ENCODE peak calls at places on chromosomes 1 and 21, in four cellular contexts. F is neural progenitor cell, D is PC-3, U is kidney. B is an unnamed sample.

GRCh38 chr1:158586942-158587341 is 7.2 kb upstream of the OR10X1 start:
- DNase-seq in F (peak; percentile 5), U (no peak), D (no peak), B (no peak)

GRCh38 chr1:13619909-13620308 is 36.3 kb downstream of the PDPN start:
- DNase-seq in U (no peak), D (no peak), F (no peak), B (no peak)

GRCh38 chr1:173666646-173667045 is 3.0 kb downstream of the ANKRD45 start:
- DNase-seq in D (peak; percentile 95), F (no peak), U (no peak), B (no peak)

GRCh38 chr1:55929652-55930051 is 649.7 kb downstream of the PLPP3 start:
- DNase-seq in F (no peak), U (no peak), D (no peak), B (no peak)

GRCh38 chr1:79105499-79105898 is 99.0 kb upstream of the ADGRL4 start:
- DNase-seq in D (no peak), F (no peak), U (no peak), B (no peak)

GRCh38 chr1:155301342-155301841 is at the start of gene PKLR:
- DNase-seq in U (no peak), F (no peak), D (no peak), B (no peak)

GRCh38 chr1:109628540-109629321 is 9.1 kb downstream of the AMPD2 start:
- DNase-seq in F (no peak), D (peak; percentile 49), U (peak; percentile 66), B (no peak)

GRCh38 chr1:202279806-202280205 is 61.9 kb downstream of the UBE2T start:
- DNase-seq in F (no peak), D (peak; percentile 9), U (no peak), B (no peak)

GRCh38 chr1:93616996-93617669 is 64.5 kb downstream of the BCAR3 start:
- DNase-seq in F (no peak), U (no peak), D (no peak), B (peak; percentile 40)

GRCh38 chr1:96309783-96310182 is 411.8 kb upstream of the PTBP2 start:
- DNase-seq in D (peak; percentile 80), F (no peak), U (no peak), B (no peak)

GRCh38 chr1:179707406-179707805 is 35.7 kb upstream of the FAM163A start:
- DNase-seq in D (no peak), F (no peak), U (no peak), B (no peak)

GRCh38 chr1:214958491-214958890 is 124.0 kb upstream of the KCNK2 start:
- DNase-seq in U (no peak), F (no peak), D (no peak), B (no peak)

GRCh38 chr1:54008876-54009275 is 9.1 kb downstream of the LDLRAD1 start:
- DNase-seq in D (no peak), U (peak; percentile 63), F (no peak), B (no peak)

GRCh38 chr1:117803318-117803717 is 126.1 kb downstream of the GDAP2 start:
- DNase-seq in F (no peak), D (no peak), U (no peak), B (no peak)

GRCh38 chr1:191320062-191320461 is 838.2 kb upstream of the RGS18 start:
- DNase-seq in D (no peak), U (no peak), F (no peak), B (no peak)

GRCh38 chr1:15176120-15176519 is 22.6 kb downstream of the TMEM51 start:
- DNase-seq in U (no peak), D (no peak), F (no peak), B (no peak)

GRCh38 chr1:177615251-177615650 is 354.6 kb downstream of the SEC16B start:
- DNase-seq in U (no peak), D (peak; percentile 73), F (no peak), B (no peak)

DNA sequence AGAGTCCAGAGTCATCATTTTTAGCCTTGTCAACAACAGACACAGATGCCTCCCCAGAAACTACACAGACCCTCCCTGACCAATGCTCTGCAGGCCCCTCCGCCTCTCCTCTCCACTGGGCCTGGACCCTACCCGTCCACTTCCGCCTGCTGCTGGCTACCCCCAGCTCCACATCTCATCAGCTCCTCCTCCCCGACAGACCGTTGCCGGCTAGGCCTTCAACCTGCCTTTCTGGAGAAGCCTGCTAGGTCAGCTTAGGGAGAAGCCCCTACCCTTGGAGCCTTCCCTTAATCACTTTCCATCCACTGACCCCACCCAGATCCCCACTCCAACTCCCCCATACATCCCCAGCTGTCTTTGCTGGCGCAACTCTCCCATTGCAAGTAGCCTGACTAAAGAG is 1.4 kb downstream of the TRIM17 start:
- DNase-seq in D (no peak), F (no peak), U (no peak), B (no peak)
- H3K27ac ChIP-seq in D (no peak overlapping the region), F (no peak overlapping the region), U (no peak overlapping the region), B (peak overlapping the region; percentile 74)

GRCh38 chr1:7117599-7118281 is 332.5 kb downstream of the CAMTA1 start:
- DNase-seq in F (peak; percentile 64), U (peak; percentile 83), D (no peak), B (no peak)
- H3K27ac ChIP-seq in F (peak overlapping the region; percentile 71), U (no peak overlapping the region), D (no peak overlapping the region), B (no peak overlapping the region)

DNA sequence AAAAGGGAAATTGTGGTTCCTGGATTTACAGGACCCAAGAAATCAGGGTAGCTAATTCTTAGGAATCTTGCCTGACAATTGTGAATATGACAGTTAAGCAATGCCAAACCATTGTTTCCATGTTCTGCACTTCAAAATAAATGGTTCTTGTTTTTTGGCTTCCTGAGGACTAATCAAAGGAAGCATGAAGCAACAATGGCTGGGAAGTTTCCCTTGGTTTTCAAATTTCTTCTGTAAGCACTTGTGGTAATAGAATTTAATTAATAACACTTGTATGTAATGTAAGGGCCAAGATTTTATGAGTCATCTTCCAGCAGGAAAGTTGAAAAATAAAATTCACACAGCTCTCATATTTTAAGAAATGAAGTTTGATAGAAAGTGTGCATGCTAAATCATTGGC is 31.7 kb downstream of the JAM2 start:
- DNase-seq in F (no peak), D (no peak), U (no peak), B (no peak)
- H3K27ac ChIP-seq in F (no peak overlapping the region), D (no peak overlapping the region), U (no peak overlapping the region), B (no peak overlapping the region)

DNA sequence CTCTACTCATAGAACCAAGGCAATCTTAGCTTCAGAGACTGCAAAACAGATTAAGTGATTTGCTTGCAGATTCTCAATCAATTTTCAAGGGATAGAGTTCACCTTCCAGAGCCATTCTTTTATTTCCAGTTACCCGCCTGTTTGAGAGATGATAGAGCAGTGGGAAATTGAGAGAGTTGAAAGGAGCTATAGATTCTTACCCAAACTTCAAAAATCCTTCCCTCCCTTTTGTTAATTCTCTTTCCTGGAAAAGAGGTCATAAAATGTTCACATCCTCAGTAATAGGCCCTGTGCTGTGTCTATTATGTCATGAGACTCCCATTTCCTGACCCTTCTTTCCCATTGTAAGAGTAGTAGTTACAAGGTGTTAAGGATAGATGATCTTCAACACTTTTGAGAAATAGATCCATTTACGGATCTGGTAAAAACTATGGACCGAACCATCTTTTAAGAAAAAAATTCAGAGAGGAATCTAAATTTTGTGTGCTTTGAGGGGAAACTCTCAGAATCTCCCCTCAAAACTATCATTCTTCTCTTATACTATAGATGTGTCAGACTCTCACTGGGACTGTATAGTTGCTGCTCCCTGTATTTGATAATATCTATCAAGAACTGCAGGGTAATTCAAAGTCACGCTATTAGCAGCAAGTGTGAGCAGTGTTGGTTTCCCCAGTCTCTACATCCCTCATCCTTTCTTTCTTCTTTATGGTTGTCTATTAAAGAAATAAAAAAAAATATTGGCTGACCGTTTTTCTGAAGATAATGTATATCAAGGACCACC is 8.0 kb downstream of the RGS4 start:
- DNase-seq in F (no peak), D (no peak), U (no peak), B (no peak)
- H3K27ac ChIP-seq in F (no peak overlapping the region), D (no peak overlapping the region), U (no peak overlapping the region), B (no peak overlapping the region)

DNA sequence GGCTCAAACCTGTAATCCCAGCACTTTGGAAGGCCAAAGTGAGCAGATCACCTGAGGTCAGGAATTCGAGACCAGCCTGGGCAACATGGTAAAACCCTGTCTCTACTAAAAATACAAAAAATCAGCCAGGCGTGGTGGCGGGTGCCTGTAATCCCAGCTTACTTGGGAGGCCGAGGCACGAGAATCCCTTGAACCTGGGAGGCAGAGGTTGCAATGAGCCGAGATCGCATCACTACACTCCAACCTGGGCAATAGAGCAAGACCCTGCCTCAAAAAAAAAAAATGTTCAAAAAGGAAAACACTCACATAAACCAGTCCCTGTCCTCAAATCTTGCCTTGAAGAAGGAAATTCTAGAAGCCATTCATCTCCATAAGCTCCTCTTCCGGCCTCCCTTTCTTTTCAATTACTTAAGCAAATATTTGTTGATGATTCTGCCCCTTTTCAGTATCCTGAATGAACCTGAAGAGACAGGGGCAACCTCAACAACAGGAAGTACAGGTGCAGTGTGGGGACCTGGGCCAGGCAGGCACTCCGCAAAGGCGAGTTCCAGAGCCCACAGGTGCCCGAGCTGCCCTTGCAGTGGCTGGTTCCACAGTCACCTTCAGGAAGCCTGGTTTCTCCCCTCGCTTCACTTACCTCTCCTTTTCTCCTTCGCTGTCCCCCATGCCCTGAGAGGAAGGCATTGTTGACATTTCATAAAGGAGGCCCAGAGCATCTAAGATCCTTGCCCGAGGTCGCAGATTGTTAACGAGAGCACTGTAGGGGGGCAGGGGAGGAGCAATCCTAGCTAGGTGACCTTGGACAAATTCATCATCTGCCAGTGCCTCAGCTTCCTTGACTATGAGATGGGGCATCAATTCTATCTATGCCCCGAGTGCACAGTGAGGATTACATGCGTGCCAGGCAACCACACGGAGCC is 8.9 kb upstream of the LEFTY1 start:
- DNase-seq in U (no peak), F (no peak), D (peak; percentile 31), B (no peak)
- H3K27ac ChIP-seq in U (no peak overlapping the region), F (no peak overlapping the region), D (peak overlapping the region; percentile 59), B (no peak overlapping the region)

DNA sequence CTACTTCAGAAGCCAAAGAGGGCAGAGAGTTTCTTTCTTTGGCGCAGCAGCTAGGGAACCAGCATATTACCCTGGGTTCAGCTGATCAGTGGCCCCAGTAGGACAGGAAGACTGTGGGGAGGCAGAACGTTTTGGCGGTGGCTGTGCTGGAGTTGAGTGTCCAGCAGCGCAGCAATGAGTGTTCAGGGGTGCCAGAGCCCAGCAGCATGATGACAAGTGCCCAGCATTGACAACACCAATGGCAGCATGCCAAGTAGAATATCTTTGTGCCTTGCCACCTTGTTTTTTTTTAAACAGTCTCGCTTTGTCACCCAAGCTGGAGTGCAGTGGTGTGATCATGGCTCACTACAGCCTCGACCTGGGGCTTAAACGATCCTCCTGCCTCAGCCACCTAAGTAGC is 106.7 kb upstream of the CDC42BPA start:
- DNase-seq in U (no peak), F (no peak), D (no peak), B (no peak)
- H3K27ac ChIP-seq in U (no peak overlapping the region), F (no peak overlapping the region), D (no peak overlapping the region), B (no peak overlapping the region)

GRCh38 chr1:233090706-233091494 is 140.5 kb downstream of the NTPCR start:
- DNase-seq in U (no peak), F (no peak), D (no peak), B (no peak)
- H3K27ac ChIP-seq in U (no peak overlapping the region), F (no peak overlapping the region), D (no peak overlapping the region), B (no peak overlapping the region)

DNA sequence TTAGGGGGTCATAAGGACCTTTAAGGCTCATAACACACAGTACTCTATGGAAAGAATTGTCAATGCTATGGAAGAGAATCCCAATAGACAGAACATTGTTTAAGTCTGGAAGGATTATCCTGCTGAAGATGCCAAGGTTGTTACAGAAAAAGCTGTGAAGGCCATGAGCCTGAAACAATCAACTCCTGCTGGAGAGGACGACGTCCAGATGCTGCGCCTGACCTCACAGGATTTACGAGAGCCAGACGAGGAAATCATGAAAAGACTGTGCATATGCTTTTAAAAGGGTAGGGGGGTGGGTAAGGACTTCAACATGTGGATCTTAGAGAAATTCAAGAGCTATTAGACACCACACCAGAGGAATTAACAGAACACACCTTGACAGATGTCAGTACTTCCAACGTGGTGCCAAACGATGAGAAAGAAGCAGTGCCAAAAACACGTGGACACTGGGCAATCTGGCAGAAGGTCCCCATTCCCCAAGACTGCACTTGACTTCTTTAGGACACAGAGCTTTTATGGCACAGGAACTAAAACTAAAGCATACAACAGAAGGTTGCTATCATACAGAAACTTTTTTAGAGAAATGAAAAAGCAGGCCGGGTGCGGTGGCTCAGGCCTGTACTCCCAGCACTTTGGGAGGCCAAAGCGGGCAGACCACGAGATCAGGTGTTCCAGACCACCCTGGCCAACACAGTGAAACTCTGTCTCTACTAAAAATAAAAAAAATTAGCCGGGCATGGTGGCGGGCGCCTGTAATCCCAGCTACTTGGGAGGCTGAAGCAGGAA is 43.2 kb downstream of the GNB1 start:
- DNase-seq in D (no peak), F (no peak), U (no peak), B (no peak)
- H3K27ac ChIP-seq in D (no peak overlapping the region), F (peak overlapping the region; percentile 53), U (no peak overlapping the region), B (peak overlapping the region; percentile 85)